ENCODE peak calls at places on chromosomes 13 and 19, in eight cellular contexts. G is neural progenitor cell, H is AG04450, A is heart right ventricle, E is ovary, K is left ventricle myocardium inferior, P is OCI-LY7, V is body of pancreas. I is an unnamed sample.

GRCh38 chr13:109700176-109700575 is 86.2 kb downstream of the IRS2 start:
- DNase-seq in G (no peak), H (no peak), A (peak), E (peak), K (peak), P (no peak), V (peak), I (no peak)

GRCh38 chr19:13093407-13094284 is 9.0 kb downstream of the LYL1 start:
- DNase-seq in G (peak), H (peak), A (peak), E (peak), K (peak), P (peak), V (peak), I (peak)

GRCh38 chr19:11736696-11737095 is 2.0 kb downstream of the ZNF823 start:
- DNase-seq in G (no peak), H (no peak), A (peak), E (no peak), K (peak), P (peak), V (peak), I (no peak)

GRCh38 chr13:69959041-69959440 is 148.6 kb upstream of the ATXN8OS start:
- DNase-seq in G (no peak), H (no peak), A (no peak), E (no peak), K (no peak), P (no peak), V (no peak), I (no peak)

GRCh38 chr19:33815410-33816340 is 19.0 kb downstream of the KCTD15 start:
- DNase-seq in G (no peak), H (no peak), A (no peak), E (no peak), K (no peak), P (no peak), V (no peak), I (no peak)

GRCh38 chr13:43664700-43665191 is 122.0 kb downstream of the ENOX1 start:
- DNase-seq in G (peak), H (peak), A (peak), E (peak), K (peak), P (no peak), V (peak), I (peak)

GRCh38 chr19:38263696-38264485 is 482 bp upstream of the SPINT2 start:
- DNase-seq in G (no peak), H (no peak), A (no peak), E (no peak), K (no peak), P (peak), V (no peak), I (peak)

GRCh38 chr19:39428309-39429112 is 7.2 kb downstream of the RPS16 start:
- DNase-seq in G (peak), H (peak), A (peak), E (peak), K (peak), P (no peak), V (peak), I (no peak)

GRCh38 chr19:15934332-15935078 is at the start of gene CYP4F11:
- DNase-seq in G (no peak), H (no peak), A (peak), E (no peak), K (peak), P (peak), V (peak), I (no peak)

GRCh38 chr19:57302020-57302465 is 18.2 kb upstream of the ZNF543 start:
- DNase-seq in G (no peak), H (peak), A (no peak), E (no peak), K (no peak), P (no peak), V (no peak), I (no peak)
- H3K27ac ChIP-seq in G (no peak), H (peak), A (no peak), E (no peak), K (peak), P (no peak), V (no peak), I (no peak)

DNA sequence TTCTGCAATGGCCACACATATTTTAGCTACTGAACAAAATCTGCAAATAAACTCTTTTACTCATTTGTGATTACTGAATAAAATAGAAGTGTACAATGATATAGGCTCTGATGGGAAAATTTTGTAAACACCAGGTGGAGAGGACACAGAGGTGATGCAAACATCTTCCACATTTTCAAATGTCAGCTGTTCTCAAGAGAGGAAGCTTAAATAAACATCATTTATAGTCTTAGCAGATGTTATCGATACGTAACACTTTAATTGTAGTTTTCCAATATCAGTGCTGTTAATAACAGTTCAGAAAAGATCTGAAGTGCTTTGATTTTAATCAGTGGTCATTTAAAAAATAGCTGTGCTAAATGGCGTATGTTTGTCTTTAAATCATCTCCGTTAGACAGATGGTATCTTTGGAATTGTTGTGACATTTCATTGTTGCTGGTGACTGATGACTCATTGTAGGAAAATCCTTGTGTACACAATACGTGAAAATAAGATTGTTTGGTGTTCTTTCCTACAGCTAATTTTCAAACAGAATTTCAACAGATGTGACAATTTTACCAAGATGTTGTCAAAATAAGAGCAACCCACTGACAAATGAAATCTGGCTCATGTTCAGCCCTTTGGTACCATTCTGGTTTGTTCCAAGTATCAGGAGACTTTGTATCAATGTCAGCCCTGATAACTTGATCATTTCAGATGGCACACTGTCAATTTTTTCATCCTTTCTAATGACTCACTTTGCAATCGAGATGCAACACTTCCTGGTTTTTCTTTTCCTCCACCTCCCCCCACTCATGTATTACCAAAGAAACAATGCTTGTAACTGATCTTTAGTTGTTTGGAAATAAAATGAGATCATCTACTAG is 516.0 kb downstream of the DCT start:
- DNase-seq in G (no peak), H (no peak), A (no peak), E (no peak), K (no peak), P (no peak), V (no peak), I (no peak)
- H3K27ac ChIP-seq in G (no peak), H (no peak), A (no peak), E (no peak), K (no peak), P (no peak), V (no peak), I (no peak)

DNA sequence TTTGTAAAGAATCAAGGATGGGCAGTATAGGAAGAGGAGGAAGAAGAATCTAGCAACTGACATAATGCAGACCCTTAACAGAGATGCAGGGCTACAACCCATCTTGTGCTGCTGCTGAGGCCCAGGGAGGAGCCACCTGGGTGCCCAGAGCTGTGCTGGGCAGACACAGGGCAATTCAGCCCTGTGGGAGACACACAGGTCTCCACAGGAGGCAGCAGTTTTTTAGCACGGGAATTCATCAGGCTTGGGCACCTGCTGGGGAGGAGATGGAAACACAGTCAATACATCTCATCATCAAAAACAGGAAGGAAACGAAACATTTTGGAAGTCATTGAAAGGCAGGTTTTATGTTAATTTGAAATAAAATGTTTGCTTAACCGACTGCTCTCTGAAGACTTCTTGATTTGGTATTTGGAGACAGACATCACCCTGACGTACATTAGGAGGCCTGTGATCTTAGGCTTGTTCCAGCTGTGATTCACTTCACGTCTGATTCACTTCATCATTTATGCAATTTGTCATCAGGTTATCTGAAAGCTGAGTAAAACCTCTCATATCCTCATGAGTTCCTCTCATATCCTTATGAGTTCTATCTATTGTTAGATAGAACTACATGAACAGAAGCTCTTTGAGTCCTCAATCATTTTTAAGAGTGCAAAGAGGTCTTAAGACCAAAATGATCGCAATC is 77.4 kb downstream of the CYSLTR2 start:
- DNase-seq in G (peak), H (no peak), A (no peak), E (no peak), K (no peak), P (no peak), V (no peak), I (no peak)
- H3K27ac ChIP-seq in G (no peak), H (peak), A (no peak), E (no peak), K (no peak), P (no peak), V (no peak), I (no peak)

GRCh38 chr19:32771596-32771995 is 52.0 kb downstream of the TDRD12 start:
- DNase-seq in G (no peak), H (no peak), A (no peak), E (no peak), K (no peak), P (no peak), V (no peak), I (no peak)

GRCh38 chr19:32779082-32779481 is 59.5 kb downstream of the TDRD12 start:
- DNase-seq in G (no peak), H (no peak), A (no peak), E (no peak), K (no peak), P (no peak), V (no peak), I (no peak)

GRCh38 chr19:32767951-32768679 is 48.5 kb downstream of the TDRD12 start:
- DNase-seq in G (no peak), H (no peak), A (no peak), E (no peak), K (no peak), P (no peak), V (no peak), I (no peak)

DNA sequence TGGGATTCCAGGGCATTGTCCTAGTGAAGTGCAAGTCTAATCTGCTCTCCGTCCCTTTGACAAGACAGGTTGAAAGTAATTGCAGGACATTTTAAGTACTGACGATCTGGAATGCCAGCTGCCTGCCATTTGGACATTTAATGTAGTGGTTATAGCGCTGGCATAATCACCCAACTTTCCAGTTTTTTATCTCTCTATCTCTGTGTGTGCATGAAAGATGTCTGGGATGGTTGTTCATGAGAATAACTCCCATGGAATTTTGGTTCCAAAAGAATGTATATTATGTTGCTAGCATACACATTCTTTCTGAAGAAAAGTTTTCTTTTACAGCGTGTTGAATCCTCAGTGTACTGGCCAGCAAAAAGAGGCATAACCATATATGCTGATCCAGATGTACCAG is 53.6 kb downstream of the TDRD12 start:
- DNase-seq in G (no peak), H (no peak), A (no peak), E (no peak), K (no peak), P (no peak), V (no peak), I (no peak)
- H3K27ac ChIP-seq in G (no peak), H (no peak), A (no peak), E (no peak), K (no peak), P (no peak), V (no peak), I (no peak)

GRCh38 chr13:38814331-38814730 is 127.5 kb downstream of the FREM2 start:
- DNase-seq in G (no peak), H (no peak), A (no peak), E (no peak), K (no peak), P (no peak), V (peak), I (no peak)

GRCh38 chr13:38819053-38819452 is 132.2 kb downstream of the FREM2 start:
- DNase-seq in G (peak), H (no peak), A (no peak), E (no peak), K (no peak), P (no peak), V (peak), I (no peak)

GRCh38 chr13:38821753-38822551 is 135.1 kb downstream of the FREM2 start:
- DNase-seq in G (no peak), H (no peak), A (no peak), E (no peak), K (no peak), P (no peak), V (no peak), I (no peak)

GRCh38 chr13:38824342-38824741 is 137.5 kb downstream of the FREM2 start:
- DNase-seq in G (no peak), H (no peak), A (no peak), E (no peak), K (no peak), P (no peak), V (no peak), I (no peak)

GRCh38 chr13:38819596-38819995 is 132.7 kb downstream of the FREM2 start:
- DNase-seq in G (no peak), H (no peak), A (no peak), E (no peak), K (no peak), P (no peak), V (peak), I (no peak)
- H3K27ac ChIP-seq in G (no peak), H (no peak), A (no peak), E (no peak), K (no peak), P (no peak), V (no peak), I (no peak)